ENCODE peak calls at places on chromosomes 3 and 15, in ten cellular contexts. Q, H, R, J, O, N, Z, G, S and A are unnamed samples.

GRCh38 chr3:183080628-183081027 is 18.7 kb downstream of the MCCC1 start:
- DNase-seq in Q (no peak), H (no peak), R (no peak), J (no peak), O (no peak), N (no peak), Z (no peak), G (no peak), S (no peak), A (no peak)

GRCh38 chr3:8629151-8630021 is 15.2 kb downstream of the SSUH2 start:
- DNase-seq in Q (peak), H (no peak), R (peak), J (peak), O (peak), N (peak), Z (no peak), G (peak), S (peak), A (no peak)

GRCh38 chr3:171967137-171967783 is 72.1 kb upstream of the FNDC3B start:
- DNase-seq in Q (no peak), H (no peak), R (peak), J (no peak), O (peak), N (no peak), Z (peak), G (peak), S (no peak), A (no peak)

GRCh38 chr15:80301472-80301871 is 49.5 kb upstream of the CTXND1 start:
- DNase-seq in Q (no peak), H (no peak), R (no peak), J (no peak), O (no peak), N (no peak), Z (no peak), G (no peak), S (no peak), A (no peak)

GRCh38 chr3:194621947-194622346 is 11.3 kb downstream of the TMEM44 start:
- DNase-seq in Q (no peak), H (no peak), R (no peak), J (no peak), O (no peak), N (no peak), Z (no peak), G (no peak), S (no peak), A (no peak)

GRCh38 chr15:89828324-89829145 is 13.9 kb upstream of the ANPEP start:
- DNase-seq in Q (peak), H (peak), R (no peak), J (no peak), O (peak), N (peak), Z (no peak), G (no peak), S (no peak), A (no peak)

GRCh38 chr3:177595789-177596188 is 398.5 kb upstream of the TBL1XR1 start:
- DNase-seq in Q (no peak), H (no peak), R (no peak), J (no peak), O (no peak), N (no peak), Z (no peak), G (no peak), S (no peak), A (no peak)

GRCh38 chr3:102745881-102746280 is 311.1 kb downstream of the ZPLD1 start:
- DNase-seq in Q (no peak), H (no peak), R (no peak), J (no peak), O (no peak), N (no peak), Z (no peak), G (no peak), S (no peak), A (no peak)

GRCh38 chr15:48592221-48592731 is 53.2 kb downstream of the FBN1 start:
- DNase-seq in Q (no peak), H (no peak), R (no peak), J (no peak), O (no peak), N (no peak), Z (no peak), G (peak), S (no peak), A (no peak)

GRCh38 chr3:141076026-141076797 is 25.1 kb downstream of the SPSB4 start:
- DNase-seq in Q (no peak), H (no peak), R (no peak), J (peak), O (no peak), N (peak), Z (no peak), G (no peak), S (no peak), A (no peak)

GRCh38 chr15:70267306-70267705 is 169.6 kb upstream of the TLE3 start:
- DNase-seq in Q (no peak), H (no peak), R (no peak), J (no peak), O (no peak), N (no peak), Z (no peak), G (no peak), S (no peak), A (no peak)

GRCh38 chr3:42080452-42080872 is 10.7 kb upstream of the TRAK1 start:
- DNase-seq in Q (peak), H (no peak), R (peak), J (no peak), O (no peak), N (peak), Z (peak), G (no peak), S (peak), A (no peak)

GRCh38 chr15:79440355-79440908 is 8.3 kb downstream of the MINAR1 start:
- DNase-seq in Q (no peak), H (no peak), R (no peak), J (no peak), O (no peak), N (no peak), Z (no peak), G (no peak), S (no peak), A (peak)

GRCh38 chr3:16545413-16546185 is 32.1 kb upstream of the RFTN1 start:
- DNase-seq in Q (no peak), H (no peak), R (no peak), J (no peak), O (no peak), N (no peak), Z (no peak), G (no peak), S (no peak), A (peak)

GRCh38 chr3:12170207-12170606 is 11.5 kb upstream of the TIMP4 start:
- DNase-seq in Q (no peak), H (no peak), R (no peak), J (no peak), O (no peak), N (no peak), Z (no peak), G (no peak), S (no peak), A (no peak)

GRCh38 chr3:159882784-159883779 is 105.6 kb upstream of the IL12A start:
- DNase-seq in Q (no peak), H (no peak), R (no peak), J (no peak), O (no peak), N (no peak), Z (no peak), G (no peak), S (no peak), A (peak)

GRCh38 chr15:58568157-58568571 is 136.4 kb downstream of the LIPC start:
- DNase-seq in Q (peak), H (no peak), R (no peak), J (no peak), O (peak), N (peak), Z (no peak), G (peak), S (no peak), A (peak)

GRCh38 chr3:66037330-66037985 is 1.3 kb downstream of the MAGI1 start:
- DNase-seq in Q (peak), H (peak), R (peak), J (no peak), O (no peak), N (peak), Z (peak), G (peak), S (no peak), A (no peak)

GRCh38 chr15:64692166-64692565 is 83.2 kb downstream of the RBPMS2 start:
- DNase-seq in Q (no peak), H (no peak), R (no peak), J (no peak), O (no peak), N (no peak), Z (no peak), G (no peak), S (no peak), A (no peak)

GRCh38 chr15:64694816-64695215 is 80.6 kb downstream of the RBPMS2 start:
- DNase-seq in Q (no peak), H (no peak), R (no peak), J (no peak), O (no peak), N (no peak), Z (no peak), G (no peak), S (no peak), A (no peak)

GRCh38 chr15:64695571-64695992 is 79.8 kb downstream of the RBPMS2 start:
- DNase-seq in Q (peak), H (no peak), R (no peak), J (no peak), O (no peak), N (no peak), Z (no peak), G (peak), S (no peak), A (no peak)

GRCh38 chr15:64690578-64691296 is 84.7 kb downstream of the RBPMS2 start:
- DNase-seq in Q (no peak), H (no peak), R (no peak), J (no peak), O (no peak), N (no peak), Z (no peak), G (no peak), S (no peak), A (no peak)

GRCh38 chr15:64693134-64693533 is 82.3 kb downstream of the RBPMS2 start:
- DNase-seq in Q (peak), H (peak), R (no peak), J (no peak), O (peak), N (peak), Z (peak), G (no peak), S (no peak), A (no peak)
- TF ChIP-seq POLR2A in Q (no peak), H (no peak), R (no peak), J (no peak), O (no peak), N (no peak), Z (no peak), G (no peak), S (no peak), A (no peak)

GRCh38 chr3:119945286-119945685 is 149.0 kb downstream of the GSK3B start:
- DNase-seq in Q (no peak), H (no peak), R (no peak), J (no peak), O (no peak), N (no peak), Z (no peak), G (peak), S (no peak), A (no peak)

GRCh38 chr3:119955972-119956371 is 138.3 kb downstream of the GSK3B start:
- DNase-seq in Q (no peak), H (no peak), R (no peak), J (no peak), O (no peak), N (no peak), Z (no peak), G (no peak), S (no peak), A (no peak)

DNA sequence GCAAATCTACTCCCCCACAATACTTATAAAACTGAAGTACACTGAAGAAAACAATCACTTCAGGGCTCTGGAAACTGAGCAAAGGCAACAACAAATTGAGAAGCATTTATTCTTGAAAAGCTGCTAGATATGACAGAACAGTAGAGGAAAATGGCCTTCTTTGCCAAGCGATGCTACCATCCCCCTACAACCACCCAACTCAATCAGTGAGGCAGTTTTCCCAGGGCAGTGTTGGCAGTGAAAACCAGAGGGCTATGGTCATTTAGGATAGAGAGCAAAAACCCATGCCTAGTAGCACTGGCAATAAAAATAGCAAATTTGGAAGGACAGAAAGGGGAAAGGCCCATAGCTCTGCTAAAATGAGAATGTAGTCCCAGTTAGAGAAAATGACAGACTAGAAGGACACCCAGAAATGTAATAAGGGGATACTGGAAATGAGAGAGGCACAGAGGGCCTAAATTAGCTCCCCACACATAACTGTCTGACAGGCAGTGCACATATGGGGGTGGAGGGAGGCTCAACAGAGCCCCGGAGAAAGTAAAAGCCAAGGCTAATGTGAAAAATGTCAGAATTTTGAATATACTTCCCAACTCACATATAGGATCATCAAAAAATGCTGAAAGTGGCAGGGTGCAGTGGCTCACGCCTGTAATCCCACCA is 143.5 kb downstream of the GSK3B start:
- DNase-seq in Q (no peak), H (no peak), R (no peak), J (no peak), O (no peak), N (no peak), Z (no peak), G (no peak), S (no peak), A (no peak)
- TF ChIP-seq EP300 in Q (no peak), H (no peak), R (no peak), J (no peak), O (no peak), N (no peak), Z (no peak), G (no peak), S (no peak), A (no peak)

DNA sequence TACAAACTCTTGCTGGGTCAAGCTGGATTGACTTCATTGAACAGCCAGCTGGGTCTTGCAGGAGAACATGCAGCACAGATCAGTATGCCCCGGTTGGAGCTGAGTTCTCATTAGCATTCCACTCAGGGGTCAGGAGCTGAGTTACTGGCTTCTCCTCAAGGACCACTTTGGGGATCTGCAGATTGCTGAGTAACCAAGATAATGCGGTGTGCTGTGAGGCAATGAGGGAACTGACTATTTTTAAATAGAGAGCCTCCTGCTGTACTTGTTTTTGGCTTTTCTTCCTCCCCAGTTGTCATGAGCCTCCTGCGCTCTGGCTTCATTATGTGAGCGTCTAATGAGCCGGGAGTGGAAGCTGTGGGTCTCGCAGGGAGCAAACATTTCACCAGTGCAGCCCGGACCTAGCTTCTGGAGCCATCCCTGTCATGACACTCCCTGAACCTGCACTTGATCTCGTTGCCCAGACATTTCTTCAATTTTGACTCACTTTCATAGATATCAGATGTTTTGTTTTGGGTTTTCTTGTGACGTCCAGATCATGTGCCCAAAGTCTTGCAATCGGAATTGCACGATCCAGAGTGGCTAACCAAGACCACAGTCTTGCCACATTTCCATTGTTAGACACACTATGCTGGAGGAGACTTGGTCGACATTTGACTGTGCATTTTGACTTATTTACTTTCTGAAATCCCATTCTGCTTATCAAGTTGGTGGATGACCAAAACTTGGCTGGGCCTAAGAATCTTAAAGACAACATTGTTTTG is 327.2 kb downstream of the LRTM1 start:
- DNase-seq in Q (no peak), H (peak), R (no peak), J (no peak), O (peak), N (no peak), Z (no peak), G (no peak), S (no peak), A (peak)
- H3K27ac ChIP-seq in Q (no peak), H (no peak), R (no peak), J (no peak), O (no peak), N (no peak), Z (no peak), G (no peak), S (no peak), A (no peak)

GRCh38 chr3:48467110-48467454 is 20.5 kb downstream of the ATRIP start:
- DNase-seq in Q (no peak), H (no peak), R (no peak), J (no peak), O (no peak), N (no peak), Z (no peak), G (no peak), S (no peak), A (no peak)

GRCh38 chr3:48470286-48470685 is 23.7 kb downstream of the ATRIP start:
- DNase-seq in Q (no peak), H (no peak), R (no peak), J (no peak), O (no peak), N (no peak), Z (no peak), G (no peak), S (no peak), A (no peak)

GRCh38 chr3:48467473-48468267 is 21.1 kb downstream of the ATRIP start:
- DNase-seq in Q (no peak), H (no peak), R (no peak), J (no peak), O (no peak), N (no peak), Z (no peak), G (no peak), S (no peak), A (no peak)

GRCh38 chr3:48468329-48468731 is 21.8 kb downstream of the ATRIP start:
- DNase-seq in Q (peak), H (no peak), R (no peak), J (no peak), O (no peak), N (peak), Z (peak), G (no peak), S (no peak), A (no peak)

GRCh38 chr3:48469046-48469915 is 22.7 kb downstream of the ATRIP start:
- DNase-seq in Q (no peak), H (no peak), R (no peak), J (no peak), O (no peak), N (no peak), Z (no peak), G (no peak), S (no peak), A (no peak)
- TF ChIP-seq POLR2A in Q (no peak), H (no peak), R (no peak), J (no peak), O (no peak), N (no peak), Z (no peak), G (no peak), S (no peak), A (no peak)

DNA sequence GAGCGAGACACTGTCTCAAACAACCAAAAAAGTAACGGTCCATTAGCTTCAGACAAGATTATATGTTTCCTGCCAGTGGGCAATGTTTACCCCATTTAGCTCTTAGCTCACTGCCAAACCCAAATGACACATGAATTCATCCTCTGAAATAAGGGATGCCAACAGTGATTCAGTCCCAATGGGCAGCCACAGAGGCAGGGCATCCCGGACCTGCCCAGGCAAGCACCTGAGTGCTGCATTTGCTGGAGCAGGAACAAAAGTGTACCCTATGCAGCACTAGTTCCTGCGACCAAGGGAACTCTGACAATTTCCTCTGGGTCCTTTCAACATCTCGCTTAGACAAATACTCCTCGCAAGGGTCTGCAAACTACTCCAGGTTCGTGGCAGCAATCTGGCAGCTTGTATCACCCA is 8.0 kb downstream of the IP6K2 start:
- DNase-seq in Q (no peak), H (no peak), R (no peak), J (peak), O (no peak), N (no peak), Z (no peak), G (no peak), S (no peak), A (no peak)
- TF ChIP-seq EP300 in Q (no peak), H (no peak), R (no peak), J (no peak), O (no peak), N (no peak), Z (no peak), G (no peak), S (no peak), A (no peak)

DNA sequence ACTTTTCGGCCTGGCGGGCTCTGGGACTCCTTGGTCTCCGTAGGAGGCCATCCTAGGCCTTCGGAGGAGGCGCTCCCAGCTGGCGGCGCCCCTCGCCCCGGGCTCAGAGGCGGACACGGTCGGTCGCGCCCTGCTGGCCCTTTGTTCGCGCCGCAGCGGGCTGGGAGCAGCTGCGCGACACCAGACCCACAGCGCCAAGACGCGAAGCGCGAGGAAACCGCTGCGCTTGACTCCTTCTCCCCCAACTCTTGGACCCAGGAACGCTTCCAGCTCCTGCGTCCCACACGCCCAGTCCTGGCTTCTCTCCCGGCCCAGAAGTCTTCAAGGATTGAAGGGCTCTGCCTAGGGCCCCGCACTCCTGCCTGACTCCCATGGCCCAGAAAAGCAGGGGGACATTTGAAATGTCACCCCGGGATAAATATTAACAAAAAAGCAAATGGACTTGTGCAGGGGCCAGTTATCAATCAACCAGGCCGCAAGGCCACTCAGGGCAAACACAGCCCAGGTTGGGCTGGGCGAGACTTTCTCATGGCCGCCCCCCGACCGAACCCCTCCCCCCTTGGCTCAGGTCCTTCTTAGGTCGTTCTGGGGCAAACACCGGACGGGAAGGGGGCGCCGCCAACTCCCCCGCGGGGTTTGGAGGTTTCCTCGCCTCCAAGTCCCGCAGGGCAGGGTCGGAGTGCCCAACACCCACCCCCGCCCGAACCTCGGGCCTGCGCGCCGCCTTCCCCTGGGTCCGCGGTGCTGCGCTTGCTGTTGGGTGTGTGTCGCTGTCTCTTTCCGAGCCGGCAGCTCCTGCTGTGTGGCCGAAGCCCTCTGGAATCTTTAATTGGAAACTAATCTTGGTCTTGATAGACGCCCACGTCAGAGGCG is 5.1 kb downstream of the ONECUT1 start:
- DNase-seq in Q (no peak), H (no peak), R (no peak), J (no peak), O (no peak), N (no peak), Z (peak), G (no peak), S (no peak), A (no peak)
- H3K27ac ChIP-seq in Q (no peak), H (no peak), R (no peak), J (no peak), O (no peak), N (no peak), Z (peak), G (no peak), S (no peak), A (no peak)